ENCODE peak calls at places on chromosomes 6 and 20, in five cellular contexts. O, V, S, W and J are unnamed samples.

GRCh38 chr20:38001981-38002380 is 31.3 kb downstream of the TTI1 start:
- DNase-seq in O (peak), W (no peak), V (peak), S (no peak), J (peak)

GRCh38 chr6:53725791-53726575 is 60.4 kb upstream of the KLHL31 start:
- DNase-seq in W (peak), V (peak), S (peak), O (peak), J (peak)

GRCh38 chr20:25062841-25063240 is 4.9 kb upstream of the ACSS1 start:
- DNase-seq in W (no peak), V (no peak), S (no peak), O (no peak), J (no peak)

GRCh38 chr6:75205776-75206334 is at the start of gene COL12A1:
- DNase-seq in S (peak), V (peak), O (peak), W (no peak), J (peak)

GRCh38 chr20:52493177-52493711 is 301.7 kb upstream of the ZFP64 start:
- DNase-seq in V (peak), W (no peak), S (peak), O (peak), J (peak)

GRCh38 chr20:57659789-57660509 is 39.7 kb upstream of the ZBP1 start:
- DNase-seq in W (no peak), S (no peak), O (no peak), V (no peak), J (no peak)

GRCh38 chr6:17505062-17505476 is 95.0 kb upstream of the FAM8A1 start:
- DNase-seq in O (peak), W (no peak), S (no peak), V (peak), J (peak)

GRCh38 chr6:42961020-42961470 is 491 bp downstream of the GNMT start:
- DNase-seq in V (no peak), O (no peak), W (no peak), S (no peak), J (no peak)

GRCh38 chr20:48066256-48066655 is 281.0 kb upstream of the SULF2 start:
- DNase-seq in O (no peak), W (no peak), V (peak), S (no peak), J (peak)

GRCh38 chr6:37979392-37980221 is 160.1 kb downstream of the ZFAND3 start:
- DNase-seq in O (no peak), S (peak), V (peak), W (no peak), J (no peak)

GRCh38 chr6:138455746-138456392 is 43.4 kb downstream of the NHSL1 start:
- DNase-seq in V (peak), O (no peak), W (peak), S (peak), J (peak)

GRCh38 chr6:21593927-21594421 is 423 bp downstream of the SOX4 start:
- DNase-seq in O (peak), V (no peak), S (no peak), W (peak), J (peak)

GRCh38 chr6:24194968-24195700 is 69.1 kb downstream of the NRSN1 start:
- DNase-seq in O (no peak), S (no peak), W (no peak), V (no peak), J (no peak)

GRCh38 chr20:59820204-59821041 is 113.0 kb downstream of the SYCP2 start:
- DNase-seq in O (no peak), W (no peak), S (peak), V (no peak), J (no peak)

GRCh38 chr20:59819496-59820203 is 113.8 kb downstream of the SYCP2 start:
- DNase-seq in S (no peak), W (no peak), O (no peak), V (no peak), J (no peak)

GRCh38 chr6:109165392-109165964 is 70.2 kb downstream of the CEP57L1 start:
- DNase-seq in V (peak), S (peak), O (no peak), W (no peak), J (no peak)

GRCh38 chr6:32816746-32817204 is at the start of gene HLA-DOB:
- DNase-seq in W (peak), S (no peak), O (no peak), V (peak), J (peak)

GRCh38 chr20:845226-845868 is 11.8 kb downstream of the FAM110A start:
- DNase-seq in V (no peak), S (no peak), W (no peak), O (peak), J (no peak)

GRCh38 chr20:35398660-35399144 is 13.1 kb downstream of the UQCC1 start:
- DNase-seq in S (no peak), W (no peak), V (peak), O (no peak), J (peak)

GRCh38 chr6:31114970-31115849 is 610 bp downstream of the PSORS1C1 start:
- DNase-seq in O (no peak), W (no peak), V (peak), S (no peak), J (peak)

GRCh38 chr6:152380351-152380767 is 256.8 kb downstream of the SYNE1 start:
- DNase-seq in S (no peak), W (no peak), V (peak), O (peak), J (peak)

GRCh38 chr6:90584636-90585255 is 2.1 kb downstream of the MAP3K7 start:
- DNase-seq in W (no peak), V (no peak), O (no peak), S (no peak), J (no peak)

GRCh38 chr6:39339557-39340555 is 17.4 kb upstream of the KCNK16 start:
- DNase-seq in V (no peak), O (peak), S (peak), W (no peak), J (no peak)

GRCh38 chr6:76633259-76633658 is 560.8 kb upstream of the IMPG1 start:
- DNase-seq in W (no peak), S (peak), V (no peak), O (peak), J (no peak)

GRCh38 chr6:113855500-113856010 is 1.6 kb upstream of the MARCKS start:
- DNase-seq in O (peak), V (peak), S (peak), W (peak), J (peak)

GRCh38 chr20:44716309-44717106 is 1.3 kb downstream of the CCN5 start:
- DNase-seq in S (no peak), O (no peak), W (no peak), V (no peak), J (no peak)

GRCh38 chr20:37042986-37043972 is 52.5 kb downstream of the RBL1 start:
- DNase-seq in W (peak), S (no peak), V (no peak), O (no peak), J (no peak)

GRCh38 chr6:169858935-169859351 is 107.5 kb downstream of the ERMARD start:
- DNase-seq in V (no peak), S (no peak), W (no peak), O (no peak), J (no peak)

GRCh38 chr6:111657146-111657545 is 51.5 kb upstream of the TRAF3IP2 start:
- DNase-seq in W (no peak), S (no peak), O (no peak), V (peak), J (peak)

GRCh38 chr20:32034581-32035397 is 17.3 kb upstream of the HCK start:
- DNase-seq in V (no peak), O (peak), W (no peak), S (no peak), J (peak)

GRCh38 chr6:156390621-156391378 is 386.4 kb upstream of the ARID1B start:
- DNase-seq in W (no peak), S (no peak), O (no peak), V (no peak), J (no peak)

GRCh38 chr6:50264995-50265571 is 215.4 kb upstream of the DEFB112 start:
- DNase-seq in V (no peak), W (no peak), O (peak), S (no peak), J (no peak)